ENCODE peak calls at places on chromosomes 5 and 9, in seven cellular contexts. B is mesendoderm; H is NCI-H774; U is IMR-90; F is left ventricle myocardium inferior; Z is activated effector memory CD4-positive, alpha-beta T cell treated with Interleukin-2 at 50 U/mL for 16 hours; N is GM03348. I is an unnamed sample.

GRCh38 chr9:128456613-128457061 is 831 bp downstream of the ODF2 start:
- DNase-seq in B (peak), H (peak), U (peak), F (peak), Z (peak), N (peak), I (peak)

GRCh38 chr5:166883016-166883415 is 1408.4 kb upstream of the WWC1 start:
- DNase-seq in B (peak), H (no peak), U (no peak), F (no peak), Z (no peak), N (no peak), I (no peak)

GRCh38 chr9:13090588-13090987 is 188.9 kb downstream of the MPDZ start:
- DNase-seq in B (no peak), H (no peak), U (no peak), F (no peak), Z (no peak), N (no peak), I (no peak)

GRCh38 chr5:39892708-39893107 is 467.9 kb upstream of the DAB2 start:
- DNase-seq in B (no peak), H (no peak), U (no peak), F (no peak), Z (no peak), N (peak), I (no peak)

GRCh38 chr5:73338201-73339126 is 110.1 kb downstream of the FOXD1 start:
- DNase-seq in B (no peak), H (peak), U (peak), F (no peak), Z (no peak), N (peak), I (no peak)

GRCh38 chr9:134253596-134254205 is 72.6 kb upstream of the RXRA start:
- DNase-seq in B (no peak), H (no peak), U (peak), F (no peak), Z (no peak), N (no peak), I (no peak)

GRCh38 chr5:157312492-157312891 is 46.6 kb downstream of the CYFIP2 start:
- DNase-seq in B (peak), H (no peak), U (peak), F (no peak), Z (peak), N (peak), I (no peak)

GRCh38 chr9:97984188-97985057 is 1.3 kb downstream of the ANP32B start:
- DNase-seq in B (peak), H (peak), U (peak), F (peak), Z (peak), N (peak), I (peak)

I was measured in midbrain.